ENCODE peak calls at places on chromosomes 2 and 18, in eight cellular contexts. P is thoracic aorta; K is aorta; B is mesenchymal stem cell; T is colonic mucosa; W is CD8-positive, alpha-beta memory T cell; I is kidney; Q is GM23248. Z is an unnamed sample.

GRCh38 chr2:173652311-173652710 is 297.6 kb downstream of the CDCA7 start:
- DNase-seq in P (no peak), K (no peak), B (peak; percentile 84), T (no peak), W (no peak), I (no peak), Q (peak; percentile 91), Z (no peak)

GRCh38 chr2:230879271-230879882 is 14.6 kb downstream of the ITM2C start:
- DNase-seq in P (no peak), K (no peak), B (no peak), T (peak; percentile 95), W (no peak), I (peak; percentile 84), Q (no peak), Z (no peak)

GRCh38 chr2:101463885-101464653 is 10.8 kb downstream of the RFX8 start:
- DNase-seq in P (no peak), K (no peak), B (peak; percentile 93), T (no peak), W (no peak), I (no peak), Q (peak; percentile 93), Z (no peak)

GRCh38 chr2:1661891-1662605 is 82.3 kb downstream of the PXDN start:
- DNase-seq in P (peak; percentile 0), K (no peak), B (no peak), T (no peak), W (no peak), I (no peak), Q (no peak), Z (peak; percentile 40)

GRCh38 chr2:168851674-168852320 is 38.4 kb downstream of the SPC25 start:
- DNase-seq in P (no peak), K (no peak), B (peak; percentile 37), T (no peak), W (no peak), I (no peak), Q (peak; percentile 65), Z (no peak)

GRCh38 chr2:29014331-29014730 is 33.2 kb downstream of the TOGARAM2 start:
- DNase-seq in P (no peak), K (no peak), B (no peak), T (no peak), W (no peak), I (no peak), Q (no peak), Z (no peak)

GRCh38 chr2:18491577-18491976 is 68.9 kb downstream of the RDH14 start:
- DNase-seq in P (no peak), K (no peak), B (no peak), T (no peak), W (no peak), I (no peak), Q (no peak), Z (no peak)

GRCh38 chr2:68643011-68643873 is at the start of gene PROKR1:
- DNase-seq in P (no peak), K (peak; percentile 61), B (peak; percentile 40), T (peak; percentile 37), W (no peak), I (peak; percentile 79), Q (peak; percentile 55), Z (peak; percentile 59)

GRCh38 chr18:74905245-74905644 is 303.7 kb downstream of the PTGR3 start:
- DNase-seq in P (no peak), K (no peak), B (no peak), T (no peak), W (no peak), I (no peak), Q (no peak), Z (no peak)

GRCh38 chr2:199459286-199460100 is 1.8 kb upstream of the SATB2 start:
- DNase-seq in P (no peak), K (peak; percentile 95), B (peak; percentile 97), T (peak; percentile 88), W (no peak), I (peak; percentile 94), Q (peak; percentile 98), Z (peak; percentile 91)

GRCh38 chr18:55053976-55054375 is 94.7 kb upstream of the CCDC68 start:
- DNase-seq in P (no peak), K (no peak), B (no peak), T (no peak), W (no peak), I (no peak), Q (peak; percentile 77), Z (no peak)

GRCh38 chr2:6492573-6492972 is 373.1 kb downstream of the CMPK2 start:
- DNase-seq in P (no peak), K (no peak), B (no peak), T (no peak), W (no peak), I (no peak), Q (no peak), Z (no peak)

GRCh38 chr2:46252891-46253659 is 44.1 kb upstream of the EPAS1 start:
- DNase-seq in P (no peak), K (peak; percentile 62), B (peak; percentile 77), T (no peak), W (no peak), I (no peak), Q (peak; percentile 70), Z (no peak)

GRCh38 chr2:70425682-70426301 is 123.9 kb upstream of the FAM136A start:
- DNase-seq in P (no peak), K (no peak), B (no peak), T (no peak), W (no peak), I (no peak), Q (no peak), Z (peak; percentile 64)

DNA sequence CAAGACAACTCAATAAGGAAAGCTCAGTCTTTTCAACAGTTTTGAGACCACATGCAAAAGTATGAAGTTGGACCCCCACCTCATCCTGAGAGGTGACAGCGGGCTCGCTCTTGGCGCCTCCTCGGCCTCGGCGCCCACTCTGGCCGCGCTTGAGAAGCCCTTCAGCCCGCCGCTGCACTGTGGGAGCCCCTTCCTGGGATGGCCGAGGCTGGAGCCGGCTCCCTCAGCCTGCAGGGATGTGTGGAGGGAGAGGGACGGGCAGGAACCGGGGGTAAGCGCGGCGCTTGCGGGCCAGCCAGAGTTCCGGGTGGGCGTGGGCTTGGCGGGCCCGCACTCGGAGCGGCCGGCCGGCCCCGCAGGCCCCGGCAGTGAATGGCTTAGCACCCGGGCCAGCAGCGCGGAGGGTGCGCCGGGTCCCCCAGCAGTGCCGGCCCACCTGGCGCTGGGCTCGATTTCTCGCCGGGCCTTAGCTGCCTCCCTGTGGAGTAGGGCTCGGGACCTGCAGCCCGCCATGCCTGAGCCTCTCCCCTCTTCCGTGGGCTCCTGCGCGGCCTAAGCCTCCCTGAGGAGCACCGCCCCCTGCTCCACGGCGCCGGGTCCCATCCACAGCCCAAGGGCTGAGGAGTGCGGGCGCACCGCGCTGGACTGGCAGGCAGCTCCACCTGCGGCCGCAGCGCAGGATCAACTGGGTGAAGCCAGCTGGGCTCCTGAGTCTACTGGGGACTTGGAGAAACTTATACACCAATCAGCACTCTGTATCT is 18.0 kb upstream of the ACVR2A start:
- DNase-seq in P (no peak), K (no peak), B (no peak), T (no peak), W (no peak), I (no peak), Q (no peak), Z (no peak)
- H3K27ac ChIP-seq in P (no peak overlapping the region), K (no peak overlapping the region), B (no peak overlapping the region), T (no peak overlapping the region), W (no peak overlapping the region), I (no peak overlapping the region), Q (no peak overlapping the region), Z (no peak overlapping the region)

GRCh38 chr2:30692829-30693265 is 114.4 kb downstream of the CAPN13 start:
- DNase-seq in P (no peak), K (no peak), B (no peak), T (no peak), W (no peak), I (no peak), Q (peak; percentile 18), Z (no peak)

GRCh38 chr2:30693821-30694281 is 113.4 kb downstream of the CAPN13 start:
- DNase-seq in P (no peak), K (no peak), B (no peak), T (no peak), W (no peak), I (no peak), Q (no peak), Z (no peak)

GRCh38 chr2:30691091-30691947 is 115.9 kb downstream of the CAPN13 start:
- DNase-seq in P (no peak), K (no peak), B (no peak), T (no peak), W (no peak), I (no peak), Q (no peak), Z (no peak)

GRCh38 chr2:30690126-30690561 is 117.1 kb downstream of the CAPN13 start:
- DNase-seq in P (no peak), K (no peak), B (no peak), T (no peak), W (no peak), I (no peak), Q (no peak), Z (no peak)

GRCh38 chr2:30691948-30692828 is 115.1 kb downstream of the CAPN13 start:
- DNase-seq in P (no peak), K (no peak), B (peak; percentile 34), T (no peak), W (no peak), I (no peak), Q (peak; percentile 53), Z (no peak)
- H3K27ac ChIP-seq in P (peak overlapping the region; percentile 97), K (peak overlapping the region; percentile 79), B (no peak overlapping the region), T (no peak overlapping the region), W (no peak overlapping the region), I (no peak overlapping the region), Q (no peak overlapping the region), Z (peak overlapping the region; percentile 42)

DNA sequence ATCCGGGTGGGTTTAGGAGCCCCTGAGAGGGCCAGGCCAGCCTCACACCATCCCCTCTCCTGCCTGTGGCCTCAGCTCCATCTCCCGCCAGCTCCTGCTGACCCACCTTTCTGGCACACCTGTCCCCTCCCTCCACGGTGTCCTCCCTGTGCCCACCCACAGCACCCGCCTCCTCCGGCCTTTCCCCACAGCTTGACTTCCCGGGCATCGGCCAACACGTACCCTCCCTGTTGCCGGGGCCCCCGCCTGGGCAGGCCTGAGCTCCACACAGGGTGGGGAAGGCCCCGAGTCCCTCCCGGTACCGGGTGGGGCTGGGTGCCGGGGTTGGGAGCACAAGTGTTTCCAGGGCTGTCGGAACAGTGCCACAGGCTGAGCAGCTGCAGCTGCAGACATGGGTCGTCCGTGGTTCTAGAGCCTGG is 6.5 kb downstream of the GPC1 start:
- DNase-seq in P (no peak), K (peak; percentile 48), B (no peak), T (no peak), W (no peak), I (peak; percentile 73), Q (no peak), Z (no peak)
- H3K27ac ChIP-seq in P (no peak overlapping the region), K (no peak overlapping the region), B (no peak overlapping the region), T (no peak overlapping the region), W (no peak overlapping the region), I (no peak overlapping the region), Q (no peak overlapping the region), Z (no peak overlapping the region)

DNA sequence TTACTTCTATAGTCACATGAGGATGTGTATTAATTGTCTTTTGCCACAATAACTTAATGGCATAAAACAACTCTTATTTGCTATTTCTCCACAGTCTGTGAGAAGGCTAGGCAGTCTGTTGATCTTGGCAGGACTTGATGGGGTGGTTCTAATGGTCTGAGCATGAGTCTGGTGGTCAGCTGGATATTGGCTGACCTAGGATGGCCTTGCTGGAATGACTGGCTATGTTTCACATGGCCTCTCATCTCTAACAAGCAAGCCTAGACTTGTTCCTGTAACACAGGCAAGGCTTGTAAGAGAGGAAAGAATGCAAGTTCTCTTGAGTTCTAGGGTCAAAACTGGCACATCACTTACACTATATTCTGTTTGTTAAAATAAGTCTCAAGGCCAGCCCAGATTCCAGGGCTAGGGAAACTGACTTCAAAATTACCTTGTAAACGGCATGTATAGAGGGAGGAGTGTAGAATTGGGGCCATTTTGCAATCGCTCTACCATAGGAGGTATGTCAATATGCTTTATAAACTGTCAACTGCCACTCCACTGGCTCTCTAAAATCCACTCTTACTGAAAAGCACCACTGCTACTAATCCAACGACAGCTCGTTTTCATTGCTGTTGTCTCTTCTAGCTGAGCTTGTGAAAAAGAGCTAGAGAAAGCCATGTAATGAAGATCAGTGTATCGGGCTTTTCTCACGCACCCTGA is 325.0 kb upstream of the PKDCC start:
- DNase-seq in P (peak; percentile 11), K (peak; percentile 71), B (no peak), T (no peak), W (no peak), I (peak; percentile 60), Q (no peak), Z (no peak)
- H3K27ac ChIP-seq in P (peak overlapping the region; percentile 59), K (peak overlapping the region; percentile 82), B (peak overlapping the region; percentile 60), T (no peak overlapping the region), W (no peak overlapping the region), I (peak overlapping the region; percentile 59), Q (no peak overlapping the region), Z (no peak overlapping the region)